ENCODE peak calls at places on chromosomes 4 and X, in six cellular contexts. A, K, M, R, E and W are unnamed samples. For H3K4me1, the result is how much of the 10 kb centered on the place peaks cover.

GRCh38 chrX:140521393-140521792 is 16.5 kb upstream of the SOX3 start:
- DNase-seq in E (no peak), A (no peak), K (no peak), R (no peak), M (no peak), W (no peak)

GRCh38 chrX:40109288-40110008 is 11.7 kb upstream of the BCOR start:
- DNase-seq in R (peak), M (peak), K (no peak), A (peak), E (peak), W (no peak)

GRCh38 chrX:133783273-133783672 is 202.1 kb downstream of the GPC3 start:
- DNase-seq in E (no peak), M (no peak), K (no peak), R (no peak), A (no peak), W (no peak)

GRCh38 chrX:16573781-16574180 is 76.2 kb upstream of the S100G start:
- DNase-seq in M (no peak), A (peak), R (no peak), K (no peak), E (no peak), W (no peak)

GRCh38 chrX:1807301-1807731 is 192.5 kb downstream of the ASMT start:
- DNase-seq in A (peak), E (no peak), K (no peak), R (no peak), M (no peak), W (no peak)

GRCh38 chr4:2172161-2172560 is 69.8 kb downstream of the HAUS3 start:
- DNase-seq in M (no peak), R (no peak), K (no peak), A (no peak), E (no peak), W (no peak)

GRCh38 chr4:3201718-3202702 is 46.9 kb upstream of the MSANTD1 start:
- DNase-seq in A (no peak), M (no peak), K (no peak), E (no peak), R (no peak), W (no peak)

GRCh38 chrX:131734621-131735020 is 190.7 kb downstream of the OR13H1 start:
- DNase-seq in A (peak), R (peak), E (no peak), M (peak), K (no peak), W (no peak)

GRCh38 chrX:56817179-56817578 is 88.1 kb downstream of the NBDY start:
- DNase-seq in R (no peak), M (no peak), E (no peak), K (no peak), A (no peak), W (no peak)

GRCh38 chrX:3449287-3449686 is 102.8 kb upstream of the MXRA5 start:
- DNase-seq in M (no peak), A (peak), E (no peak), K (no peak), R (no peak), W (no peak)

GRCh38 chr4:4446434-4446833 is 59.5 kb downstream of the NSG1 start:
- DNase-seq in K (no peak), R (no peak), E (no peak), M (no peak), A (peak), W (no peak)

GRCh38 chr4:56424697-56425514 is 10.5 kb downstream of the PPAT start:
- DNase-seq in M (no peak), E (peak), R (peak), A (peak), K (no peak), W (no peak)

GRCh38 chrX:101950581-101950980 is 18.8 kb upstream of the ZMAT1 start:
- DNase-seq in M (no peak), A (no peak), E (no peak), R (no peak), K (no peak), W (no peak)

GRCh38 chrX:104112326-104112951 is at the start of gene ZCCHC18:
- DNase-seq in K (no peak), M (peak), A (peak), E (peak), R (peak), W (no peak)

GRCh38 chr4:120406960-120407359 is 340.3 kb upstream of the MAD2L1 start:
- DNase-seq in K (no peak), M (no peak), A (no peak), E (no peak), R (no peak), W (no peak)

GRCh38 chrX:31483336-31483735 is 411.5 kb upstream of the FTHL17 start:
- DNase-seq in M (no peak), E (no peak), A (peak), K (no peak), R (no peak), W (no peak)

GRCh38 chrX:34903316-34903715 is 39.3 kb upstream of the FAM47B start:
- DNase-seq in K (no peak), R (no peak), E (no peak), M (no peak), A (peak), W (no peak)

GRCh38 chr4:39051454-39051853 is 10.6 kb upstream of the KLHL5 start:
- DNase-seq in K (no peak), M (no peak), E (no peak), A (no peak), R (no peak), W (no peak)

GRCh38 chrX:47651043-47651905 is 911 bp upstream of the ELK1 start:
- DNase-seq in R (no peak), A (no peak), M (no peak), E (no peak), K (no peak), W (no peak)

GRCh38 chr4:27129871-27130277 is 269.2 kb downstream of the STIM2 start:
- DNase-seq in K (no peak), E (no peak), R (no peak), M (no peak), A (no peak), W (no peak)

GRCh38 chr4:8271821-8272220 is 2.3 kb downstream of the HTRA3 start:
- DNase-seq in E (no peak), R (no peak), K (no peak), A (no peak), M (no peak), W (no peak)
- H3K4me1 ChIP-seq in E (under half), R (half or more), K (half or more), A (half or more), M (under half), W (under half)

DNA sequence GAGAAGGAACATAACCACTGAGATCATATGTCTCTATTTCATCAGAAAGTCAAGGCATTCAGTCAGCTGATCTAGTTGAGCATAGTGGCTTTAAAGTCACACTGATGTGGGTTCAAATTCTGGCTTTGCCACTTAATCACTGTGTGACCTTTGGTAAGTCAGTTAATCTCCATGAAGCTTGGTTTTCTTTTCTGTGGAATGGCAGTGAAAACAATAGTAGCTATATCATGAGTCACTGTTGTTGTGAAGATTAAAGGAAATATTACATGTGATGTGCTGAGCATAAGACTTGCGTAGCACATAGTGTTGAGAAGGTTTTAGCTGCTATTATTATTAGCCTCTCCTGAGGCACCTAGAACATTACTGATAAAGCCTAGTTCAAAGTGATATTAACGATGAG is 242.2 kb downstream of the FMR1NB start:
- DNase-seq in A (no peak), M (no peak), K (no peak), R (no peak), E (no peak), W (no peak)
- H3K4me3 ChIP-seq in A (no peak), M (no peak), K (no peak), R (no peak), E (no peak), W (no peak)

GRCh38 chr4:23866450-23866849 is 23.4 kb downstream of the PPARGC1A start:
- DNase-seq in K (no peak), A (no peak), E (no peak), M (no peak), R (no peak), W (no peak)
- H3K4me1 ChIP-seq in K (under half), A (under half), E (under half), M (under half), R (under half), W (under half)

GRCh38 chr4:163164591-163164990 is 2.1 kb downstream of the NAF1 start:
- DNase-seq in E (no peak), M (no peak), A (peak), K (no peak), R (no peak), W (no peak)

GRCh38 chr4:163166041-163166579 is 580 bp downstream of the NAF1 start:
- DNase-seq in R (peak), E (peak), K (peak), M (peak), A (peak), W (peak)

GRCh38 chr4:163164110-163164509 is 2.6 kb downstream of the NAF1 start:
- DNase-seq in M (no peak), E (no peak), R (no peak), A (no peak), K (no peak), W (no peak)

GRCh38 chr4:163167333-163167626 is 590 bp upstream of the NAF1 start:
- DNase-seq in A (peak), K (no peak), M (no peak), E (no peak), R (no peak), W (no peak)

DNA sequence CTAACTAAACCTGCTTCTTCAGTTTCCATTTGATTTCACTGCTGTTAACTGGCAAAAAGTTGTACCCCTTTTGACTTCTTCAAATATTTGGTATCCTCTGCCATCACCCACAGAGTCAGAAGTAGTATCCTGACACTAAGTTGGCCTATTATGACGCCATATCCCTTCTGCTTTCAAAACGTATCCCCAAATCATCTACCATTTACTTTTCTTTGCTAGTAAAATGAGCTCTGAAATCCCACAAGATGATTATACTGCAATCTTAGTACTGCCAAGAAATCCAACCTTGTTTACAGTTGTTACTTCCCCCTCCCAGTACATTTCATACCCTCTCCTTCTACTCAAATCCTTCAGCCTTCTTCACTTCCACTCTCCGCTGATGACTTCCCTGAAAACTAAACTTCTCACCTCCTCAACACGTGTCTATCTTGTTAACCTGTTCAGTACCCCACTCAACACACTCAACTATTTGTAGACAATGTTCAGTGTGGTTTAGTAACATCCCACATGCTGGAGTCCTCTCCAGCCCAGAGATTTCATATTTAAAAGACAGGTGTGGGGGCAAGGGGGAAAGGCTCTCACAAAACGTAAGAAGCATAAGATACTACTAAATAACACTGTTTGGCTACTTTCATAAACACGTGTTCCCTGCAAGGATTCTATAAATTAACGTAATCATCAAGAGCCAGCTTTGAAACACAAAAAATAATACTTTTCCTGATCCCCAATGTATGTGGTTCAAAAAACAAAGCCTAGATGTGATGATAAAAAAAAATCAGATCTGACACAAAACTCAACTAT is 1.3 kb downstream of the NAF1 start:
- DNase-seq in A (peak), E (no peak), K (no peak), R (no peak), M (no peak), W (no peak)
- H3K4me3 ChIP-seq in A (peak), E (peak), K (peak), R (peak), M (peak), W (peak)

GRCh38 chrX:151985955-151986354 is 11.5 kb upstream of the GABRE start:
- DNase-seq in E (no peak), M (peak), A (peak), R (no peak), K (no peak), W (no peak)
- H3K4me1 ChIP-seq in E (under half), M (under half), A (under half), R (under half), K (under half), W (under half)